ENCODE peak calls at places on chromosomes 12 and 14, in four cellular contexts. R is HuH-7.5; D is activated T-helper 9 cell treated with anti-CD3 and anti-CD28 coated beads, Interleukin-2, amount 50 U/mL, for 16 hours; T is psoas muscle. A is an unnamed sample.

GRCh38 chr14:39376671-39377403 is 55.4 kb downstream of the FBXO33 start:
- DNase-seq in R (no peak), D (no peak), T (no peak), A (no peak)

GRCh38 chr12:125403145-125403789 is 338.0 kb downstream of the AACS start:
- DNase-seq in R (no peak), D (no peak), T (no peak), A (no peak)

GRCh38 chr12:115323223-115323905 is 639.4 kb upstream of the TBX3 start:
- DNase-seq in R (no peak), D (no peak), T (no peak), A (no peak)

GRCh38 chr12:123390415-123391093 is 6.6 kb downstream of the KMT5A start:
- DNase-seq in R (no peak), D (no peak), T (no peak), A (no peak)

GRCh38 chr14:32933623-32933942 is 5.1 kb upstream of the NPAS3 start:
- DNase-seq in R (no peak), D (no peak), T (no peak), A (no peak)

GRCh38 chr12:17076335-17076734 is 470.4 kb upstream of the LMO3 start:
- DNase-seq in R (peak), D (no peak), T (no peak), A (no peak)

GRCh38 chr14:24927809-24928208 is 122.1 kb downstream of the STXBP6 start:
- DNase-seq in R (no peak), D (no peak), T (no peak), A (no peak)

GRCh38 chr12:120061815-120062214 is 54.7 kb downstream of the RAB35 start:
- DNase-seq in R (no peak), D (no peak), T (no peak), A (no peak)

GRCh38 chr12:66744956-66745383 is 66.1 kb upstream of the GRIP1 start:
- DNase-seq in R (no peak), D (no peak), T (no peak), A (no peak)

GRCh38 chr12:48489012-48489411 is 6.7 kb downstream of the C12orf54 start:
- DNase-seq in R (no peak), D (no peak), T (no peak), A (no peak)

GRCh38 chr12:113860059-113860820 is 105.9 kb downstream of the RBM19 start:
- DNase-seq in R (no peak), D (no peak), T (no peak), A (no peak)

GRCh38 chr12:110498984-110499706 is 2.8 kb downstream of the VPS29 start:
- DNase-seq in R (no peak), D (no peak), T (no peak), A (no peak)

GRCh38 chr14:61350427-61350826 is 29.0 kb downstream of the PRKCH start:
- DNase-seq in R (no peak), D (no peak), T (no peak), A (no peak)

GRCh38 chr14:103372552-103373304 is 12.5 kb upstream of the MARK3 start:
- DNase-seq in R (no peak), D (no peak), T (no peak), A (no peak)

GRCh38 chr12:68276400-68276930 is 23.1 kb upstream of the IL22 start:
- DNase-seq in R (no peak), D (no peak), T (no peak), A (no peak)

GRCh38 chr12:127238061-127238460 is 1028.9 kb upstream of the TMEM132C start:
- DNase-seq in R (no peak), D (no peak), T (no peak), A (no peak)

GRCh38 chr12:71371132-71371531 is 68.5 kb upstream of the LGR5 start:
- DNase-seq in R (no peak), D (no peak), T (no peak), A (no peak)

GRCh38 chr14:104968153-104968527 is 10.0 kb downstream of the AHNAK2 start:
- DNase-seq in R (no peak), D (no peak), T (peak), A (no peak)

GRCh38 chr14:92491782-92492181 is 21.8 kb upstream of the RIN3 start:
- DNase-seq in R (no peak), D (no peak), T (no peak), A (no peak)

GRCh38 chr12:122851820-122852219 is 16.6 kb downstream of the HIP1R start:
- DNase-seq in R (no peak), D (no peak), T (peak), A (no peak)

GRCh38 chr12:124289634-124290600 is 5.0 kb upstream of the RFLNA start:
- DNase-seq in R (no peak), D (no peak), T (peak), A (no peak)

GRCh38 chr14:102019141-102019540 is 54.8 kb downstream of the DYNC1H1 start:
- DNase-seq in R (no peak), D (no peak), T (no peak), A (no peak)

GRCh38 chr12:14694145-14694544 is 2.3 kb downstream of the GUCY2C start:
- DNase-seq in R (no peak), D (no peak), T (no peak), A (no peak)

GRCh38 chr14:23113346-23114119 is 5.5 kb downstream of the CEBPE start:
- DNase-seq in R (no peak), D (no peak), T (no peak), A (no peak)

GRCh38 chr12:94206886-94207285 is 58.5 kb downstream of the PLXNC1 start:
- DNase-seq in R (no peak), D (no peak), T (no peak), A (no peak)

GRCh38 chr12:112121780-112122565 is 3.4 kb upstream of the TRAFD1 start:
- DNase-seq in R (no peak), D (no peak), T (peak), A (no peak)

GRCh38 chr14:100662850-100663527 is 63.7 kb upstream of the DLK1 start:
- DNase-seq in R (peak), D (peak), T (peak), A (no peak)

GRCh38 chr12:40058721-40059190 is 47.1 kb downstream of the SLC2A13 start:
- DNase-seq in R (no peak), D (no peak), T (no peak), A (no peak)

GRCh38 chr12:64618953-64619590 is 8.8 kb downstream of the RASSF3 start:
- DNase-seq in R (no peak), D (no peak), T (no peak), A (no peak)

GRCh38 chr12:47414511-47414910 is 291.3 kb downstream of the RPAP3 start:
- DNase-seq in R (no peak), D (no peak), T (no peak), A (no peak)

GRCh38 chr12:71460850-71461609 is 21.4 kb downstream of the LGR5 start:
- DNase-seq in R (no peak), D (no peak), T (no peak), A (no peak)

GRCh38 chr12:24948452-24948815 is 467 bp downstream of the BCAT1 start:
- DNase-seq in R (no peak), D (no peak), T (no peak), A (no peak)

GRCh38 chr12:110349096-110349495 is 54.4 kb downstream of the ANAPC7 start:
- DNase-seq in R (no peak), D (no peak), T (no peak), A (no peak)

GRCh38 chr12:57340104-57340503 is 89.1 kb upstream of the STAC3 start:
- DNase-seq in R (no peak), D (no peak), T (peak), A (no peak)

GRCh38 chr12:42666671-42667243 is 77.2 kb upstream of the PRICKLE1 start:
- DNase-seq in R (no peak), D (no peak), T (no peak), A (no peak)